ENCODE peak calls at places on chromosomes 6 and 20, in six cellular contexts. W is ovary, F is NCI-H1417, S is natural killer cell, I is Panc1, J is posterior cingulate gyrus. L is an unnamed sample.
A peak's percentile ranks its signal among the peaks of the same experiment; 100 is the strongest.

GRCh38 chr20:64025826-64026412 is 10.1 kb upstream of the C20orf204 start:
- DNase-seq in I (no peak), J (no peak), F (no peak), S (no peak), W (no peak), L (no peak)

GRCh38 chr6:95784019-95784418 is 206.7 kb downstream of the MANEA start:
- DNase-seq in W (no peak), S (no peak), J (no peak), I (no peak), F (no peak), L (no peak)

GRCh38 chr20:58447733-58448391 is 58.8 kb downstream of the VAPB start:
- DNase-seq in S (no peak), W (no peak), F (peak; percentile 31), J (peak; percentile 19), I (peak; percentile 30), L (no peak)

GRCh38 chr6:20031342-20031741 is 180.9 kb downstream of the MBOAT1 start:
- DNase-seq in W (no peak), J (no peak), I (no peak), S (no peak), F (no peak), L (no peak)

GRCh38 chr6:18042536-18043145 is 55.2 kb upstream of the KIF13A start:
- DNase-seq in S (no peak), F (no peak), I (no peak), J (no peak), W (no peak), L (no peak)

GRCh38 chr20:25078662-25079061 is 3.3 kb downstream of the VSX1 start:
- DNase-seq in I (no peak), F (no peak), J (no peak), S (no peak), W (no peak), L (no peak)

GRCh38 chr20:37941992-37942391 is 39.1 kb downstream of the VSTM2L start:
- DNase-seq in I (no peak), J (no peak), W (no peak), F (no peak), S (no peak), L (no peak)

GRCh38 chr6:116682334-116682712 is 1.3 kb downstream of the KPNA5 start:
- DNase-seq in S (no peak), F (peak; percentile 32), W (peak; percentile 38), I (no peak), J (no peak), L (no peak)

GRCh38 chr6:157571269-157571668 is 190.3 kb downstream of the ZDHHC14 start:
- DNase-seq in J (no peak), F (peak; percentile 15), W (no peak), S (no peak), I (no peak), L (no peak)

GRCh38 chr6:151417477-151417876 is 26.1 kb upstream of the ZBTB2 start:
- DNase-seq in F (no peak), I (no peak), W (no peak), S (no peak), J (no peak), L (no peak)

GRCh38 chr6:88380618-88381288 is 214.6 kb upstream of the CNR1 start:
- DNase-seq in I (no peak), J (no peak), W (no peak), S (no peak), F (no peak), L (peak; percentile 2)

L was measured in pulmonary artery endothelial cell.